ENCODE peak calls at places on chromosomes 2 and 18, in four cellular contexts. One of them, this sample, is unnamed.

GRCh38 chr2:100058014-100058310 is 84.4 kb downstream of the AFF3 start:
- DNase-seq in hepatocyte: no peak
- DNase-seq in effector memory CD8-positive, alpha-beta T cell: no peak
- DNase-seq in stimulated activated CD4-positive, alpha-beta T cell treated with anti-CD3 and anti-CD28 coated beads, Interleukin-12 subunit alpha, Interleukin-12 subunit beta, amount 100 ng/mL, for 48 hours: no peak
- DNase-seq in this sample: no peak

GRCh38 chr2:19711470-19712372 is 190.1 kb downstream of the TTC32 start:
- DNase-seq in effector memory CD8-positive, alpha-beta T cell: no peak
- DNase-seq in stimulated activated CD4-positive, alpha-beta T cell treated with anti-CD3 and anti-CD28 coated beads, Interleukin-12 subunit alpha, Interleukin-12 subunit beta, amount 100 ng/mL, for 48 hours: no peak
- DNase-seq in hepatocyte: peak; percentile 57
- DNase-seq in this sample: peak; percentile 43

GRCh38 chr2:30511122-30512083 is 64.4 kb downstream of the LCLAT1 start:
- DNase-seq in effector memory CD8-positive, alpha-beta T cell: no peak
- DNase-seq in stimulated activated CD4-positive, alpha-beta T cell treated with anti-CD3 and anti-CD28 coated beads, Interleukin-12 subunit alpha, Interleukin-12 subunit beta, amount 100 ng/mL, for 48 hours: no peak
- DNase-seq in hepatocyte: peak; percentile 21
- DNase-seq in this sample: peak; percentile 58

GRCh38 chr18:54888933-54889332 is 60.7 kb downstream of the RAB27B start:
- DNase-seq in hepatocyte: no peak
- DNase-seq in effector memory CD8-positive, alpha-beta T cell: no peak
- DNase-seq in stimulated activated CD4-positive, alpha-beta T cell treated with anti-CD3 and anti-CD28 coated beads, Interleukin-12 subunit alpha, Interleukin-12 subunit beta, amount 100 ng/mL, for 48 hours: no peak
- DNase-seq in this sample: no peak

GRCh38 chr2:3186766-3187165 is 190.9 kb downstream of the EIPR1 start:
- DNase-seq in stimulated activated CD4-positive, alpha-beta T cell treated with anti-CD3 and anti-CD28 coated beads, Interleukin-12 subunit alpha, Interleukin-12 subunit beta, amount 100 ng/mL, for 48 hours: no peak
- DNase-seq in hepatocyte: no peak
- DNase-seq in effector memory CD8-positive, alpha-beta T cell: no peak
- DNase-seq in this sample: no peak

GRCh38 chr2:219388127-219388844 is 574 bp upstream of the DNPEP start:
- DNase-seq in hepatocyte: peak; percentile 99
- DNase-seq in stimulated activated CD4-positive, alpha-beta T cell treated with anti-CD3 and anti-CD28 coated beads, Interleukin-12 subunit alpha, Interleukin-12 subunit beta, amount 100 ng/mL, for 48 hours: peak; percentile 97
- DNase-seq in effector memory CD8-positive, alpha-beta T cell: peak; percentile 99
- DNase-seq in this sample: peak; percentile 99

GRCh38 chr18:23856466-23857175 is 157.9 kb upstream of the TTC39C start:
- DNase-seq in stimulated activated CD4-positive, alpha-beta T cell treated with anti-CD3 and anti-CD28 coated beads, Interleukin-12 subunit alpha, Interleukin-12 subunit beta, amount 100 ng/mL, for 48 hours: no peak
- DNase-seq in hepatocyte: no peak
- DNase-seq in effector memory CD8-positive, alpha-beta T cell: no peak
- DNase-seq in this sample: no peak

GRCh38 chr2:181395871-181396574 is 61.2 kb upstream of the ITGA4 start:
- DNase-seq in stimulated activated CD4-positive, alpha-beta T cell treated with anti-CD3 and anti-CD28 coated beads, Interleukin-12 subunit alpha, Interleukin-12 subunit beta, amount 100 ng/mL, for 48 hours: no peak
- DNase-seq in hepatocyte: no peak
- DNase-seq in effector memory CD8-positive, alpha-beta T cell: no peak
- DNase-seq in this sample: no peak

GRCh38 chr2:207925601-207926000 is 99.7 kb downstream of the PLEKHM3 start:
- DNase-seq in hepatocyte: no peak
- DNase-seq in stimulated activated CD4-positive, alpha-beta T cell treated with anti-CD3 and anti-CD28 coated beads, Interleukin-12 subunit alpha, Interleukin-12 subunit beta, amount 100 ng/mL, for 48 hours: no peak
- DNase-seq in effector memory CD8-positive, alpha-beta T cell: no peak
- DNase-seq in this sample: no peak

GRCh38 chr18:901769-902168 is 2.9 kb upstream of the ADCYAP1 start:
- DNase-seq in stimulated activated CD4-positive, alpha-beta T cell treated with anti-CD3 and anti-CD28 coated beads, Interleukin-12 subunit alpha, Interleukin-12 subunit beta, amount 100 ng/mL, for 48 hours: no peak
- DNase-seq in hepatocyte: no peak
- DNase-seq in effector memory CD8-positive, alpha-beta T cell: no peak
- DNase-seq in this sample: no peak

GRCh38 chr2:120864981-120865380 is 129.3 kb downstream of the GLI2 start:
- DNase-seq in hepatocyte: no peak
- DNase-seq in effector memory CD8-positive, alpha-beta T cell: no peak
- DNase-seq in stimulated activated CD4-positive, alpha-beta T cell treated with anti-CD3 and anti-CD28 coated beads, Interleukin-12 subunit alpha, Interleukin-12 subunit beta, amount 100 ng/mL, for 48 hours: no peak
- DNase-seq in this sample: peak; percentile 27

This sample was measured in left ventricle myocardium superior.